ENCODE peak calls at places on chromosome 7, in six cellular contexts. One of them, this sample, is unnamed.

GRCh38 chr7:102433319-102434038 is at the start of gene ORAI2:
- DNase-seq in H1: no peak
- DNase-seq in GM12878: no peak
- DNase-seq in HepG2: no peak
- DNase-seq in IMR-90: peak; percentile 59
- DNase-seq in K562: peak; percentile 89
- DNase-seq in this sample: peak; percentile 81

GRCh38 chr7:111074772-111075152 is 16.2 kb upstream of the LRRN3 start:
- DNase-seq in H1: no peak
- DNase-seq in GM12878: no peak
- DNase-seq in HepG2: no peak
- DNase-seq in IMR-90: no peak
- DNase-seq in K562: peak; percentile 67
- DNase-seq in this sample: no peak

GRCh38 chr7:131289051-131289450 is 38.6 kb upstream of the MKLN1 start:
- DNase-seq in H1: no peak
- DNase-seq in GM12878: no peak
- DNase-seq in HepG2: no peak
- DNase-seq in IMR-90: no peak
- DNase-seq in K562: no peak
- DNase-seq in this sample: no peak

GRCh38 chr7:57867884-57868701 is 418.1 kb downstream of the ZNF716 start:
- DNase-seq in H1: no peak
- DNase-seq in GM12878: no peak
- DNase-seq in HepG2: no peak
- DNase-seq in IMR-90: no peak
- DNase-seq in K562: no peak
- DNase-seq in this sample: no peak

GRCh38 chr7:143362126-143362961 is at the start of gene FAM131B:
- DNase-seq in H1: no peak
- DNase-seq in GM12878: no peak
- DNase-seq in HepG2: no peak
- DNase-seq in IMR-90: no peak
- DNase-seq in K562: no peak
- DNase-seq in this sample: no peak

GRCh38 chr7:50665403-50666123 is 100.4 kb upstream of the DDC start:
- DNase-seq in H1: no peak
- DNase-seq in GM12878: no peak
- DNase-seq in HepG2: no peak
- DNase-seq in IMR-90: peak; percentile 10
- DNase-seq in K562: no peak
- DNase-seq in this sample: no peak

GRCh38 chr7:26381476-26382175 is 90.0 kb downstream of the SNX10 start:
- DNase-seq in H1: no peak
- DNase-seq in GM12878: no peak
- DNase-seq in HepG2: no peak
- DNase-seq in IMR-90: no peak
- DNase-seq in K562: no peak
- DNase-seq in this sample: no peak

GRCh38 chr7:105647591-105647990 is 66.3 kb upstream of the EFCAB10 start:
- DNase-seq in H1: no peak
- DNase-seq in GM12878: no peak
- DNase-seq in HepG2: no peak
- DNase-seq in IMR-90: no peak
- DNase-seq in K562: peak; percentile 39
- DNase-seq in this sample: no peak

GRCh38 chr7:7104314-7104698 is 78.0 kb upstream of the C1GALT1 start:
- DNase-seq in H1: no peak
- DNase-seq in GM12878: no peak
- DNase-seq in HepG2: no peak
- DNase-seq in IMR-90: no peak
- DNase-seq in K562: peak; percentile 89
- DNase-seq in this sample: no peak

GRCh38 chr7:132655071-132655761 is 78.9 kb upstream of the PLXNA4 start:
- DNase-seq in H1: no peak
- DNase-seq in GM12878: no peak
- DNase-seq in HepG2: no peak
- DNase-seq in IMR-90: no peak
- DNase-seq in K562: peak; percentile 8
- DNase-seq in this sample: no peak

GRCh38 chr7:5679741-5680473 is 101.6 kb downstream of the RNF216 start:
- DNase-seq in H1: no peak
- DNase-seq in GM12878: no peak
- DNase-seq in HepG2: no peak
- DNase-seq in IMR-90: no peak
- DNase-seq in K562: no peak
- DNase-seq in this sample: no peak

DNA sequence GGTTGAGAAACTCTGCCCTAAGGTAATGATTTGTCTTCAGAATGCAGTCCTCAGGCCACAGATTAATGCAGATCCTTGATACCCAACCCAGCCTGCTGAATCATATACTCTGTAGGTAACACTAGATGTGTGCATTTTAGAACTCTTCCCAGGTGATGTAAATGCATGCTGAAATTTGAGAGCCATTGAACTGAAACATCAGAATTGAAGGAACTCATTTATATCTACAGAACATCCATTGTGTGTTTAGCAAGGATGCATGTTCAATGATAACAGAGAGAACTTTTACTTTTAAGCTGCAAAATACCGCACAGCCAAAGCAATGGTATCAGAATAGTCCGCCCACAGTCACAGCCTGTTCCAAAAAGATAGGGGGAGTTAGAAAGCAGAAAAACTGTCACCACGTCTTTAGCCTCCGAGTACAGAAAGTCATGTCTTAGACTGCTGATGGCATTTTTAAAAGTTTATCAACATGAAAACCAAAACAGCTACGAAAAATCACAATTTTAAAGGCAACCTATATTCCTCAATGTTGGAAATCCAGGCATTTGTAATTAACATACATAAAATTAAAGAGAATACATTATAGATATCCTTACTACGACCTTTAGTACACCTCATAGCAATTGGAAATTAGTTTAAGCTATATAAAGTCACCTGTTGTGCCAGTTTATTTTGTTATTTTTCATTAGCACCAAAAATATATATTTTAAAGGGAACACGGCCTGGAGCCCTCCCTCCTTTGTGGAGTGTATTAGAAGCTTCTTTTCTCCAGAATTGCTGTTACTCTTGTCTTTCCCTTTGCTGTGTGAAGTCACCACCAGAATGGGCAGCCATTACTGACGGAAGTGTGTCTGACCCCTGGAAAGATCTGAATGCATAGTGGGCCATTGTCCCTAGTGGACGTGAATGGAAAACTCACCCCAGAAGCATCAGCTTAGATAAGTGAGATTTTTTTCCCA is 65.8 kb upstream of the PRKAR2B start:
- DNase-seq in H1: no peak
- DNase-seq in GM12878: no peak
- DNase-seq in HepG2: no peak
- DNase-seq in IMR-90: no peak
- DNase-seq in K562: peak; percentile 98
- DNase-seq in this sample: peak; percentile 4
- H3K9me3 ChIP-seq in H1: no peaks in the 10 kb centered on the region
- H3K9me3 ChIP-seq in GM12878: no peaks in the 10 kb centered on the region
- H3K9me3 ChIP-seq in HepG2: no peaks in the 10 kb centered on the region
- H3K9me3 ChIP-seq in IMR-90: no peaks in the 10 kb centered on the region
- H3K9me3 ChIP-seq in K562: no peaks in the 10 kb centered on the region
- H3K9me3 ChIP-seq in this sample: no peaks in the 10 kb centered on the region

GRCh38 chr7:46191776-46192175 is 270.7 kb upstream of the IGFBP3 start:
- DNase-seq in H1: no peak
- DNase-seq in GM12878: no peak
- DNase-seq in HepG2: no peak
- DNase-seq in IMR-90: peak; percentile 91
- DNase-seq in K562: no peak
- DNase-seq in this sample: no peak
- TF ChIP-seq RFX5 in H1: no peak
- TF ChIP-seq RFX5 in GM12878: no peak
- TF ChIP-seq RFX5 in HepG2: no peak
- TF ChIP-seq RFX5 in IMR-90: no peak
- TF ChIP-seq RFX5 in K562: no peak
- TF ChIP-seq RFX5 in this sample: no peak

GRCh38 chr7:125780153-125780552 is 850.5 kb upstream of the POT1 start:
- DNase-seq in H1: no peak
- DNase-seq in GM12878: no peak
- DNase-seq in HepG2: no peak
- DNase-seq in IMR-90: no peak
- DNase-seq in K562: no peak
- DNase-seq in this sample: no peak

GRCh38 chr7:125773113-125773800 is 843.6 kb upstream of the POT1 start:
- DNase-seq in H1: peak; percentile 5
- DNase-seq in GM12878: no peak
- DNase-seq in HepG2: no peak
- DNase-seq in IMR-90: no peak
- DNase-seq in K562: no peak
- DNase-seq in this sample: no peak

DNA sequence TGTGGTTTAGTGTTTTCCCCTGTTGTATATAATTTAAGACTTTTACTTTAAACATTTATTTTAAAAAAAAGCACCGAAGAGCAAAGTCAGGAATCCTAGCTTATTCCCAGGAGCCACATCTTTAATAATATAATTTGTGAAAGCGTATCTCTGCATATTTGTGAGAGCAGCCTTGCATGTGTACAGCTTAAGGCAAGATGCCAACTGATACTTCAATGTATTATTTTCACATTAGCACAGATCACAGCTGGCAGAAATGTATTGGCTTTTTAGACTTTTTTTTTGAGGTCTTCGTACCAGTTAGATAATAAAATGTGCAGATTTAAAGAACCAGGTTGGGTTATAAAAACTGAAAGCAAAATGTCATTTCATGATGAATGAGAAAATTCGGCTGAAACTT is 845.7 kb upstream of the POT1 start:
- DNase-seq in H1: no peak
- DNase-seq in GM12878: no peak
- DNase-seq in HepG2: no peak
- DNase-seq in IMR-90: no peak
- DNase-seq in K562: no peak
- DNase-seq in this sample: no peak
- TF ChIP-seq CEBPB in H1: no peak
- TF ChIP-seq CEBPB in GM12878: no peak
- TF ChIP-seq CEBPB in HepG2: no peak
- TF ChIP-seq CEBPB in IMR-90: no peak
- TF ChIP-seq CEBPB in K562: no peak
- TF ChIP-seq CEBPB in this sample: no peak

GRCh38 chr7:158471716-158472115 is 115.9 kb downstream of the PTPRN2 start:
- DNase-seq in H1: no peak
- DNase-seq in GM12878: no peak
- DNase-seq in HepG2: no peak
- DNase-seq in IMR-90: no peak
- DNase-seq in K562: no peak
- DNase-seq in this sample: no peak

GRCh38 chr7:158468225-158468624 is 119.4 kb downstream of the PTPRN2 start:
- DNase-seq in H1: no peak
- DNase-seq in GM12878: no peak
- DNase-seq in HepG2: no peak
- DNase-seq in IMR-90: no peak
- DNase-seq in K562: no peak
- DNase-seq in this sample: no peak

GRCh38 chr7:158468700-158469296 is 118.8 kb downstream of the PTPRN2 start:
- DNase-seq in H1: no peak
- DNase-seq in GM12878: no peak
- DNase-seq in HepG2: no peak
- DNase-seq in IMR-90: no peak
- DNase-seq in K562: no peak
- DNase-seq in this sample: no peak

GRCh38 chr7:158469396-158470051 is 118.1 kb downstream of the PTPRN2 start:
- DNase-seq in H1: no peak
- DNase-seq in GM12878: no peak
- DNase-seq in HepG2: no peak
- DNase-seq in IMR-90: no peak
- DNase-seq in K562: no peak
- DNase-seq in this sample: no peak

GRCh38 chr7:158470336-158470735 is 117.3 kb downstream of the PTPRN2 start:
- DNase-seq in H1: no peak
- DNase-seq in GM12878: no peak
- DNase-seq in HepG2: no peak
- DNase-seq in IMR-90: no peak
- DNase-seq in K562: no peak
- DNase-seq in this sample: no peak
- H3K9me3 ChIP-seq in H1: peaks cover 3% of the 10 kb centered on the region
- H3K9me3 ChIP-seq in GM12878: no peaks in the 10 kb centered on the region
- H3K9me3 ChIP-seq in HepG2: no peaks in the 10 kb centered on the region
- H3K9me3 ChIP-seq in IMR-90: peaks cover 44% of the 10 kb centered on the region
- H3K9me3 ChIP-seq in K562: no peaks in the 10 kb centered on the region
- H3K9me3 ChIP-seq in this sample: no peaks in the 10 kb centered on the region

DNA sequence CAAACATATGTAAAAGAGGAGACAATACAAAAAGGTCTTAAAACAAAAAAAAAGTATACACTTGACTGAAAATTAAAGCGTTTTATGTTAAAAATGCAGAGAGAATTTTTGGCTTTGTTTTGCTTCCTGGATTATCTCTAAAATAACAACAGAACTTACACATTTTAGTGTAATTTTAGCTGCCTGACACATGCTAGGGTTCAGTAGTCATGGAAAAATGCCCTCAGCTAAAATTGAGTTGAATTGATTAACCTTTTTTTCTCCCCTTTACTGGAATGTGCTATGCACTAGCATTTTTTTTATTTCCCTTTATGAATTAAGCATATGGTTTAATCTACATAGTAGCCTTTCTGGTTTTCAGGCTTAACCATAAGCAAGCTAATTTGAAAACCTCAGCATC is 89.9 kb downstream of the ZNF277 start:
- DNase-seq in H1: no peak
- DNase-seq in GM12878: no peak
- DNase-seq in HepG2: no peak
- DNase-seq in IMR-90: no peak
- DNase-seq in K562: no peak
- DNase-seq in this sample: no peak
- TF ChIP-seq RFX5 in H1: no peak
- TF ChIP-seq RFX5 in GM12878: no peak
- TF ChIP-seq RFX5 in HepG2: no peak
- TF ChIP-seq RFX5 in IMR-90: no peak
- TF ChIP-seq RFX5 in K562: no peak
- TF ChIP-seq RFX5 in this sample: no peak

GRCh38 chr7:73907554-73908122 is 46.7 kb downstream of the TMEM270 start:
- DNase-seq in H1: no peak
- DNase-seq in GM12878: no peak
- DNase-seq in HepG2: no peak
- DNase-seq in IMR-90: no peak
- DNase-seq in K562: no peak
- DNase-seq in this sample: no peak
- TF ChIP-seq CEBPB in H1: no peak
- TF ChIP-seq CEBPB in GM12878: no peak
- TF ChIP-seq CEBPB in HepG2: no peak
- TF ChIP-seq CEBPB in IMR-90: no peak
- TF ChIP-seq CEBPB in K562: no peak
- TF ChIP-seq CEBPB in this sample: no peak

DNA sequence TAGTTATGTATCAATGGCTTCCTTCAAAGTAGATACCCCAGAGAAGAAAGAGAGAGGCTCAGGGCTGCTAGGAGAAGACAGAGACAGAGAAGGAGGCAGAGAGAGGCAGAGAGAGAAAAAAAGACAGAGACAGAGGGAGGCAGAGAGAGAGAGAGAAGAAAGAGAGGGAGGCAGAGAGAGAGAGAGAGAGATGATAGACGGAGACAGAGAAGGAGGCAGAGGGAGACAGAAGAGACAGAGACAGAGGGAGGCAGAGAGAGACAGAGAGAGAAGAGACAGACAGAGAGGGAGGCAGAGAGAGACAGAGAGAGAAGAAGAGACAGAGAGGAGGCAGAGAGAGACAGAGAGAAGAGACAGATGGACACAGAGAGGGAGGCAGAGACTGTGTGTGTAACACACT is 187.9 kb downstream of the DNAJB6 start:
- DNase-seq in H1: no peak
- DNase-seq in GM12878: no peak
- DNase-seq in HepG2: no peak
- DNase-seq in IMR-90: no peak
- DNase-seq in K562: no peak
- DNase-seq in this sample: no peak
- H3K9me3 ChIP-seq in H1: no peaks in the 10 kb centered on the region
- H3K9me3 ChIP-seq in GM12878: no peaks in the 10 kb centered on the region
- H3K9me3 ChIP-seq in HepG2: no peaks in the 10 kb centered on the region
- H3K9me3 ChIP-seq in IMR-90: peaks cover 29% of the 10 kb centered on the region
- H3K9me3 ChIP-seq in K562: no peaks in the 10 kb centered on the region
- H3K9me3 ChIP-seq in this sample: no peaks in the 10 kb centered on the region

GRCh38 chr7:4642468-4643203 is 39.5 kb upstream of the FOXK1 start:
- DNase-seq in H1: no peak
- DNase-seq in GM12878: no peak
- DNase-seq in HepG2: no peak
- DNase-seq in IMR-90: no peak
- DNase-seq in K562: peak; percentile 31
- DNase-seq in this sample: no peak
- TF ChIP-seq RFX5 in H1: no peak
- TF ChIP-seq RFX5 in GM12878: no peak
- TF ChIP-seq RFX5 in HepG2: no peak
- TF ChIP-seq RFX5 in IMR-90: no peak
- TF ChIP-seq RFX5 in K562: no peak
- TF ChIP-seq RFX5 in this sample: no peak

This sample was measured in A549.